ENCODE peak calls at places on chromosomes 7 and 10, in seven cellular contexts. One of them, this sample, is unnamed.

GRCh38 chr10:43965918-43966570 is 317.4 kb upstream of the ZNF32 start:
- DNase-seq in H1: no peak
- DNase-seq in neuronal stem cell: no peak
- DNase-seq in trophoblast cell: no peak
- DNase-seq in H9: no peak
- DNase-seq in mesenchymal stem cell: peak; percentile 3
- DNase-seq in IMR-90: no peak
- DNase-seq in this sample: no peak

GRCh38 chr7:27745064-27745583 is 5.2 kb downstream of the TAX1BP1 start:
- DNase-seq in H9: peak; percentile 47
- DNase-seq in H1: no peak
- DNase-seq in IMR-90: peak; percentile 84
- DNase-seq in mesenchymal stem cell: peak; percentile 85
- DNase-seq in neuronal stem cell: no peak
- DNase-seq in trophoblast cell: peak; percentile 84
- DNase-seq in this sample: peak; percentile 96

GRCh38 chr7:40680657-40681056 is 545.9 kb downstream of the SUGCT start:
- DNase-seq in IMR-90: no peak
- DNase-seq in mesenchymal stem cell: no peak
- DNase-seq in neuronal stem cell: peak; percentile 9
- DNase-seq in H9: no peak
- DNase-seq in trophoblast cell: peak; percentile 52
- DNase-seq in H1: no peak
- DNase-seq in this sample: peak; percentile 79

GRCh38 chr7:151188252-151188542 is 1.1 kb upstream of the ASB10 start:
- DNase-seq in H1: no peak
- DNase-seq in mesenchymal stem cell: no peak
- DNase-seq in trophoblast cell: no peak
- DNase-seq in H9: no peak
- DNase-seq in neuronal stem cell: no peak
- DNase-seq in IMR-90: no peak
- DNase-seq in this sample: no peak

GRCh38 chr7:3461923-3462322 is 160.9 kb downstream of the SDK1 start:
- DNase-seq in IMR-90: no peak
- DNase-seq in mesenchymal stem cell: no peak
- DNase-seq in H9: no peak
- DNase-seq in H1: no peak
- DNase-seq in neuronal stem cell: no peak
- DNase-seq in trophoblast cell: no peak
- DNase-seq in this sample: no peak

GRCh38 chr10:132642732-132643008 is 105.1 kb downstream of the INPP5A start:
- DNase-seq in neuronal stem cell: no peak
- DNase-seq in H9: peak; percentile 2
- DNase-seq in H1: no peak
- DNase-seq in mesenchymal stem cell: no peak
- DNase-seq in trophoblast cell: no peak
- DNase-seq in IMR-90: no peak
- DNase-seq in this sample: no peak

GRCh38 chr10:109726473-109726872 is 196.8 kb downstream of the XPNPEP1 start:
- DNase-seq in IMR-90: no peak
- DNase-seq in neuronal stem cell: no peak
- DNase-seq in H1: no peak
- DNase-seq in H9: no peak
- DNase-seq in trophoblast cell: no peak
- DNase-seq in mesenchymal stem cell: no peak
- DNase-seq in this sample: no peak

GRCh38 chr10:101438881-101439391 is 85.0 kb downstream of the BTRC start:
- DNase-seq in trophoblast cell: no peak
- DNase-seq in IMR-90: peak; percentile 37
- DNase-seq in mesenchymal stem cell: no peak
- DNase-seq in H1: no peak
- DNase-seq in neuronal stem cell: no peak
- DNase-seq in H9: no peak
- DNase-seq in this sample: no peak

GRCh38 chr7:159093351-159093971 is 51.2 kb downstream of the VIPR2 start:
- DNase-seq in trophoblast cell: no peak
- DNase-seq in mesenchymal stem cell: no peak
- DNase-seq in H9: peak; percentile 23
- DNase-seq in neuronal stem cell: no peak
- DNase-seq in IMR-90: no peak
- DNase-seq in H1: peak; percentile 38
- DNase-seq in this sample: no peak

GRCh38 chr10:1291178-1292090 is 235.2 kb downstream of the WDR37 start:
- DNase-seq in IMR-90: no peak
- DNase-seq in H9: no peak
- DNase-seq in H1: peak; percentile 40
- DNase-seq in trophoblast cell: no peak
- DNase-seq in mesenchymal stem cell: no peak
- DNase-seq in neuronal stem cell: no peak
- DNase-seq in this sample: no peak

GRCh38 chr7:114976666-114977065 is 54.8 kb downstream of the MDFIC start:
- DNase-seq in mesenchymal stem cell: peak; percentile 41
- DNase-seq in trophoblast cell: no peak
- DNase-seq in IMR-90: peak; percentile 64
- DNase-seq in H1: no peak
- DNase-seq in H9: no peak
- DNase-seq in neuronal stem cell: no peak
- DNase-seq in this sample: no peak

GRCh38 chr7:29806131-29806792 is at the start of gene WIPF3:
- DNase-seq in H9: peak; percentile 72
- DNase-seq in IMR-90: no peak
- DNase-seq in mesenchymal stem cell: peak; percentile 9
- DNase-seq in trophoblast cell: peak; percentile 66
- DNase-seq in H1: peak; percentile 80
- DNase-seq in neuronal stem cell: peak; percentile 55
- DNase-seq in this sample: peak; percentile 49

GRCh38 chr10:113958631-113959382 is 84.9 kb upstream of the ADRB1 start:
- DNase-seq in mesenchymal stem cell: peak; percentile 98
- DNase-seq in neuronal stem cell: no peak
- DNase-seq in H9: no peak
- DNase-seq in IMR-90: peak; percentile 93
- DNase-seq in H1: no peak
- DNase-seq in trophoblast cell: peak; percentile 89
- DNase-seq in this sample: peak; percentile 75

GRCh38 chr7:33432825-33433224 is 303.5 kb downstream of the BBS9 start:
- DNase-seq in trophoblast cell: no peak
- DNase-seq in H9: no peak
- DNase-seq in H1: no peak
- DNase-seq in neuronal stem cell: no peak
- DNase-seq in mesenchymal stem cell: no peak
- DNase-seq in IMR-90: no peak
- DNase-seq in this sample: no peak

GRCh38 chr7:70693690-70694356 is 438.1 kb upstream of the GALNT17 start:
- DNase-seq in trophoblast cell: peak; percentile 55
- DNase-seq in H9: peak; percentile 77
- DNase-seq in H1: peak; percentile 85
- DNase-seq in mesenchymal stem cell: peak; percentile 46
- DNase-seq in IMR-90: peak; percentile 44
- DNase-seq in neuronal stem cell: peak; percentile 68
- DNase-seq in this sample: peak; percentile 83

GRCh38 chr7:40057292-40057691 is 77.1 kb downstream of the MPLKIP start:
- DNase-seq in trophoblast cell: no peak
- DNase-seq in IMR-90: peak; percentile 20
- DNase-seq in H1: no peak
- DNase-seq in neuronal stem cell: no peak
- DNase-seq in mesenchymal stem cell: no peak
- DNase-seq in H9: no peak
- DNase-seq in this sample: no peak

GRCh38 chr7:112422842-112423496 is 27.3 kb upstream of the IFRD1 start:
- DNase-seq in trophoblast cell: peak; percentile 96
- DNase-seq in H1: peak; percentile 63
- DNase-seq in H9: peak; percentile 83
- DNase-seq in mesenchymal stem cell: peak; percentile 70
- DNase-seq in neuronal stem cell: peak; percentile 20
- DNase-seq in IMR-90: peak; percentile 81
- DNase-seq in this sample: peak; percentile 97

GRCh38 chr7:88306590-88307048 is at the start of gene STEAP4:
- DNase-seq in IMR-90: peak; percentile 0
- DNase-seq in neuronal stem cell: peak; percentile 21
- DNase-seq in H9: peak; percentile 72
- DNase-seq in trophoblast cell: peak; percentile 93
- DNase-seq in H1: peak; percentile 69
- DNase-seq in mesenchymal stem cell: peak; percentile 50
- DNase-seq in this sample: peak; percentile 80

GRCh38 chr7:51472017-51472296 is 155.3 kb upstream of the COBL start:
- DNase-seq in H1: no peak
- DNase-seq in mesenchymal stem cell: no peak
- DNase-seq in H9: peak; percentile 59
- DNase-seq in IMR-90: no peak
- DNase-seq in trophoblast cell: peak; percentile 13
- DNase-seq in neuronal stem cell: no peak
- DNase-seq in this sample: peak; percentile 53

GRCh38 chr7:140478361-140479061 is 794 bp downstream of the MKRN1 start:
- DNase-seq in IMR-90: peak; percentile 27
- DNase-seq in mesenchymal stem cell: peak; percentile 51
- DNase-seq in trophoblast cell: peak; percentile 45
- DNase-seq in H1: peak; percentile 72
- DNase-seq in H9: peak; percentile 44
- DNase-seq in neuronal stem cell: peak; percentile 53
- DNase-seq in this sample: peak; percentile 72

GRCh38 chr10:91201213-91201996 is 19.1 kb upstream of the PCGF5 start:
- DNase-seq in neuronal stem cell: no peak
- DNase-seq in H9: no peak
- DNase-seq in IMR-90: no peak
- DNase-seq in H1: no peak
- DNase-seq in mesenchymal stem cell: no peak
- DNase-seq in trophoblast cell: no peak
- DNase-seq in this sample: no peak

GRCh38 chr10:48194830-48195229 is 79.7 kb downstream of the FRMPD2 start:
- DNase-seq in trophoblast cell: no peak
- DNase-seq in neuronal stem cell: no peak
- DNase-seq in IMR-90: no peak
- DNase-seq in H9: no peak
- DNase-seq in H1: no peak
- DNase-seq in mesenchymal stem cell: no peak
- DNase-seq in this sample: no peak

GRCh38 chr7:107937514-107937913 is 46.5 kb downstream of the DLD start:
- DNase-seq in mesenchymal stem cell: no peak
- DNase-seq in H9: no peak
- DNase-seq in trophoblast cell: no peak
- DNase-seq in IMR-90: no peak
- DNase-seq in neuronal stem cell: no peak
- DNase-seq in H1: no peak
- DNase-seq in this sample: no peak

GRCh38 chr7:128425851-128426250 is 16.1 kb upstream of the IMPDH1 start:
- DNase-seq in H1: peak; percentile 97
- DNase-seq in H9: peak; percentile 74
- DNase-seq in IMR-90: peak; percentile 52
- DNase-seq in trophoblast cell: peak; percentile 83
- DNase-seq in mesenchymal stem cell: peak; percentile 63
- DNase-seq in neuronal stem cell: peak; percentile 69
- DNase-seq in this sample: peak; percentile 70

GRCh38 chr7:108794466-108794865 is 224.8 kb downstream of the DNAJB9 start:
- DNase-seq in H9: no peak
- DNase-seq in neuronal stem cell: no peak
- DNase-seq in trophoblast cell: no peak
- DNase-seq in mesenchymal stem cell: no peak
- DNase-seq in H1: no peak
- DNase-seq in IMR-90: no peak
- DNase-seq in this sample: no peak

GRCh38 chr7:55018361-55019328 is at the start of gene EGFR:
- DNase-seq in trophoblast cell: peak; percentile 78
- DNase-seq in neuronal stem cell: peak; percentile 61
- DNase-seq in H9: peak; percentile 60
- DNase-seq in H1: peak; percentile 75
- DNase-seq in IMR-90: peak; percentile 80
- DNase-seq in mesenchymal stem cell: peak; percentile 82
- DNase-seq in this sample: peak; percentile 63

GRCh38 chr10:74906631-74907030 is 80.2 kb downstream of the KAT6B start:
- DNase-seq in IMR-90: no peak
- DNase-seq in neuronal stem cell: no peak
- DNase-seq in H9: no peak
- DNase-seq in mesenchymal stem cell: no peak
- DNase-seq in trophoblast cell: no peak
- DNase-seq in H1: no peak
- DNase-seq in this sample: no peak

GRCh38 chr10:103193820-103194529 is 903 bp upstream of the NT5C2 start:
- DNase-seq in IMR-90: peak; percentile 8
- DNase-seq in mesenchymal stem cell: no peak
- DNase-seq in H1: no peak
- DNase-seq in H9: no peak
- DNase-seq in trophoblast cell: no peak
- DNase-seq in neuronal stem cell: peak; percentile 11
- DNase-seq in this sample: peak; percentile 63
- H3K4me1 ChIP-seq in IMR-90: peaks cover 18% of the 10 kb centered on the region
- H3K4me1 ChIP-seq in mesenchymal stem cell: peaks cover 10% of the 10 kb centered on the region
- H3K4me1 ChIP-seq in H1: peaks cover 4% of the 10 kb centered on the region
- H3K4me1 ChIP-seq in H9: peaks cover 6% of the 10 kb centered on the region
- H3K4me1 ChIP-seq in trophoblast cell: peaks cover 9% of the 10 kb centered on the region
- H3K4me1 ChIP-seq in neuronal stem cell: peaks cover 6% of the 10 kb centered on the region
- H3K4me1 ChIP-seq in this sample: peaks cover 7% of the 10 kb centered on the region

DNA sequence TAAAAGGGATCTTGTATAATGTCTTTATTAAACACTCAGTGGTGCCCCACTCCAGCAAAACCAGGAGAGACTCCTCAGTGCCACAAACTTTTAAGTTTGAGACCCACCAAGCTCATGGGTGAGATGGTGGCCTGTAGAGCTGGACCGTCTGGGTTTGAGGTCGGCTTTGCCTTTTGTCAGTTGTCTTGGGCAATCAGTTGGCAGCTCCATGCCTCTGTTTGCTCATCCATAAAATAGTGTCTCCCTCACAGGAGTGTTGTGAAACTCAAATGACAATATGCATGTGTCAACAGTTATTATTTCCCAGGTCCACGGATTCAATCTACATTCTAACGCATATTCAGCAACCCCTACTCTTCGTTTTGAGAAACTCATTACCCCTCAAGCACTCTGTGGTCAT is 367.9 kb upstream of the C7orf33 start:
- DNase-seq in mesenchymal stem cell: no peak
- DNase-seq in IMR-90: no peak
- DNase-seq in H9: no peak
- DNase-seq in neuronal stem cell: no peak
- DNase-seq in H1: no peak
- DNase-seq in trophoblast cell: no peak
- DNase-seq in this sample: no peak
- H3K18ac ChIP-seq in mesenchymal stem cell: no peak overlapping the region
- H3K18ac ChIP-seq in IMR-90: no peak overlapping the region
- H3K18ac ChIP-seq in H9: no peak overlapping the region
- H3K18ac ChIP-seq in neuronal stem cell: no peak overlapping the region
- H3K18ac ChIP-seq in H1: no peak overlapping the region
- H3K18ac ChIP-seq in trophoblast cell: no peak overlapping the region
- H3K18ac ChIP-seq in this sample: no peak overlapping the region

DNA sequence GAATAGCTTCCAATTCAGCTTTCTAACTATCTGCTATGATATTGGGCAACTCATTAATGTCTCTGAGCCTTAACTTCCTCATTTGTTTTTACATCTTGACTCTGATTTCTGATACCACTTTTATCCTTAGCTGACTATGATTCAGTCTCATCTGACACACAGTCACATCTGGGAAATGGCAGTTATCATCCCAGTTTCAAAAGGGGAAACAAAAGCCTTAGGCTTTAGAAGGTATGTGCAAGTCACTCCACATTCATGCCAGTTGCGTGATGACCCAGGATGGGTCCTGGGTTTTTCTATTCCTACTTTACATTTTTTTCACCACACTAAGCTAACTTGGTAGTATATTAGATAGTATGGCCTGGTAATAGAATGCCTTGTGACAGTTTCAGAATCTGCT is 12.7 kb downstream of the SCIN start:
- DNase-seq in trophoblast cell: peak; percentile 89
- DNase-seq in neuronal stem cell: no peak
- DNase-seq in IMR-90: no peak
- DNase-seq in mesenchymal stem cell: no peak
- DNase-seq in H9: no peak
- DNase-seq in H1: no peak
- DNase-seq in this sample: no peak
- H3K4me2 ChIP-seq in trophoblast cell: no peak overlapping the region
- H3K4me2 ChIP-seq in neuronal stem cell: no peak overlapping the region
- H3K4me2 ChIP-seq in IMR-90: no peak overlapping the region
- H3K4me2 ChIP-seq in mesenchymal stem cell: no peak overlapping the region
- H3K4me2 ChIP-seq in H9: no peak overlapping the region
- H3K4me2 ChIP-seq in H1: no peak overlapping the region
- H3K4me2 ChIP-seq in this sample: no peak overlapping the region

GRCh38 chr10:78210976-78211375 is 177.3 kb downstream of the RPS24 start:
- DNase-seq in H1: no peak
- DNase-seq in neuronal stem cell: no peak
- DNase-seq in H9: no peak
- DNase-seq in IMR-90: no peak
- DNase-seq in mesenchymal stem cell: no peak
- DNase-seq in trophoblast cell: no peak
- DNase-seq in this sample: no peak
- H3K4me1 ChIP-seq in H1: no peaks in the 10 kb centered on the region
- H3K4me1 ChIP-seq in neuronal stem cell: peaks cover 10% of the 10 kb centered on the region
- H3K4me1 ChIP-seq in H9: no peaks in the 10 kb centered on the region
- H3K4me1 ChIP-seq in IMR-90: peaks cover 11% of the 10 kb centered on the region
- H3K4me1 ChIP-seq in mesenchymal stem cell: peaks cover 20% of the 10 kb centered on the region
- H3K4me1 ChIP-seq in trophoblast cell: peaks cover 14% of the 10 kb centered on the region
- H3K4me1 ChIP-seq in this sample: no peaks in the 10 kb centered on the region